ENCODE peak calls at places on chromosomes 2 and 18, in four cellular contexts. One of them, this sample, is unnamed.

GRCh38 chr2:113103958-113104627 is 23.3 kb upstream of the IL1RN start:
- DNase-seq in IMR-90: no peak
- DNase-seq in H1: no peak
- DNase-seq in mesendoderm: no peak
- DNase-seq in this sample: no peak

GRCh38 chr2:117858892-117859531 is 44.5 kb downstream of the DDX18 start:
- DNase-seq in IMR-90: no peak
- DNase-seq in H1: peak; percentile 67
- DNase-seq in mesendoderm: no peak
- DNase-seq in this sample: peak; percentile 69

GRCh38 chr2:159051133-159051532 is 82.7 kb downstream of the TANC1 start:
- DNase-seq in IMR-90: no peak
- DNase-seq in H1: no peak
- DNase-seq in mesendoderm: no peak
- DNase-seq in this sample: no peak

GRCh38 chr2:144780983-144781382 is 261.1 kb upstream of the ZEB2 start:
- DNase-seq in IMR-90: no peak
- DNase-seq in H1: no peak
- DNase-seq in mesendoderm: peak; percentile 6
- DNase-seq in this sample: no peak

GRCh38 chr2:108536133-108536780 is 2.0 kb downstream of the LIMS1 start:
- DNase-seq in IMR-90: peak; percentile 62
- DNase-seq in H1: no peak
- DNase-seq in mesendoderm: peak; percentile 42
- DNase-seq in this sample: no peak

GRCh38 chr2:33068261-33068660 is 121.5 kb downstream of the LTBP1 start:
- DNase-seq in IMR-90: peak; percentile 90
- DNase-seq in H1: no peak
- DNase-seq in mesendoderm: no peak
- DNase-seq in this sample: no peak

GRCh38 chr2:233429175-233429897 is 75.0 kb downstream of the DGKD start:
- DNase-seq in IMR-90: no peak
- DNase-seq in H1: no peak
- DNase-seq in mesendoderm: no peak
- DNase-seq in this sample: no peak

GRCh38 chr18:29560270-29560669 is 1383.3 kb upstream of the CDH2 start:
- DNase-seq in IMR-90: no peak
- DNase-seq in H1: no peak
- DNase-seq in mesendoderm: no peak
- DNase-seq in this sample: no peak

GRCh38 chr2:101296314-101296809 is 12.1 kb downstream of the RNF149 start:
- DNase-seq in IMR-90: peak; percentile 36
- DNase-seq in H1: no peak
- DNase-seq in mesendoderm: no peak
- DNase-seq in this sample: no peak

GRCh38 chr18:11981383-11981632 is at the start of gene IMPA2:
- DNase-seq in IMR-90: no peak
- DNase-seq in H1: no peak
- DNase-seq in mesendoderm: no peak
- DNase-seq in this sample: no peak

GRCh38 chr2:203870481-203870880 is 2.9 kb downstream of the CTLA4 start:
- DNase-seq in IMR-90: no peak
- DNase-seq in H1: no peak
- DNase-seq in mesendoderm: no peak
- DNase-seq in this sample: no peak

GRCh38 chr2:73979021-73979420 is 5.7 kb upstream of the TET3 start:
- DNase-seq in IMR-90: no peak
- DNase-seq in H1: no peak
- DNase-seq in mesendoderm: peak; percentile 72
- DNase-seq in this sample: peak; percentile 76

GRCh38 chr18:63301458-63301857 is 18.1 kb downstream of the BCL2 start:
- DNase-seq in IMR-90: no peak
- DNase-seq in H1: no peak
- DNase-seq in mesendoderm: no peak
- DNase-seq in this sample: no peak

GRCh38 chr18:44758821-44759624 is 78.3 kb downstream of the SETBP1 start:
- DNase-seq in IMR-90: no peak
- DNase-seq in H1: no peak
- DNase-seq in mesendoderm: no peak
- DNase-seq in this sample: no peak

GRCh38 chr18:5057348-5058012 is 139.6 kb downstream of the AKAIN1 start:
- DNase-seq in IMR-90: peak; percentile 31
- DNase-seq in H1: peak; percentile 82
- DNase-seq in mesendoderm: peak; percentile 80
- DNase-seq in this sample: peak; percentile 79

GRCh38 chr2:75200140-75200985 is 1.0 kb upstream of the TACR1 start:
- DNase-seq in IMR-90: peak; percentile 39
- DNase-seq in H1: peak; percentile 72
- DNase-seq in mesendoderm: peak; percentile 59
- DNase-seq in this sample: peak; percentile 53

GRCh38 chr2:176763871-176764404 is 448.7 kb upstream of the HNRNPA3 start:
- DNase-seq in IMR-90: no peak
- DNase-seq in H1: peak; percentile 60
- DNase-seq in mesendoderm: peak; percentile 75
- DNase-seq in this sample: peak; percentile 86

GRCh38 chr2:11778923-11779757 is 32.7 kb downstream of the LPIN1 start:
- DNase-seq in IMR-90: peak; percentile 48
- DNase-seq in H1: peak; percentile 95
- DNase-seq in mesendoderm: peak; percentile 72
- DNase-seq in this sample: peak; percentile 77

GRCh38 chr2:49294225-49294624 is 139.9 kb upstream of the FSHR start:
- DNase-seq in IMR-90: no peak
- DNase-seq in H1: no peak
- DNase-seq in mesendoderm: peak; percentile 66
- DNase-seq in this sample: no peak

GRCh38 chr2:224357098-224357901 is 44.6 kb downstream of the FAM124B start:
- DNase-seq in IMR-90: peak; percentile 60
- DNase-seq in H1: peak; percentile 76
- DNase-seq in mesendoderm: peak; percentile 67
- DNase-seq in this sample: peak; percentile 43

GRCh38 chr2:11907178-11907577 is 160.7 kb downstream of the LPIN1 start:
- DNase-seq in IMR-90: no peak
- DNase-seq in H1: no peak
- DNase-seq in mesendoderm: no peak
- DNase-seq in this sample: no peak

GRCh38 chr2:203237501-203238238 is 1.1 kb upstream of the CYP20A1 start:
- DNase-seq in IMR-90: no peak
- DNase-seq in H1: peak; percentile 7
- DNase-seq in mesendoderm: no peak
- DNase-seq in this sample: no peak

GRCh38 chr2:47299555-47299954 is 103.4 kb upstream of the MSH2 start:
- DNase-seq in IMR-90: peak; percentile 86
- DNase-seq in H1: no peak
- DNase-seq in mesendoderm: peak; percentile 73
- DNase-seq in this sample: no peak

GRCh38 chr18:76353046-76353445 is 142.0 kb downstream of the ZNF516 start:
- DNase-seq in IMR-90: no peak
- DNase-seq in H1: no peak
- DNase-seq in mesendoderm: no peak
- DNase-seq in this sample: no peak

GRCh38 chr2:7111626-7112025 is 194.4 kb downstream of the RNF144A start:
- DNase-seq in IMR-90: no peak
- DNase-seq in H1: no peak
- DNase-seq in mesendoderm: peak; percentile 65
- DNase-seq in this sample: no peak

GRCh38 chr2:235468978-235469694 is 24.7 kb upstream of the AGAP1 start:
- DNase-seq in IMR-90: peak; percentile 94
- DNase-seq in H1: no peak
- DNase-seq in mesendoderm: peak; percentile 58
- DNase-seq in this sample: no peak

GRCh38 chr18:73920033-73920432 is 227.6 kb downstream of the FBXO15 start:
- DNase-seq in IMR-90: no peak
- DNase-seq in H1: no peak
- DNase-seq in mesendoderm: no peak
- DNase-seq in this sample: no peak

GRCh38 chr2:151337643-151338042 is 19.7 kb upstream of the TNFAIP6 start:
- DNase-seq in IMR-90: peak; percentile 46
- DNase-seq in H1: no peak
- DNase-seq in mesendoderm: no peak
- DNase-seq in this sample: no peak

GRCh38 chr2:238846503-238847431 is 1.1 kb upstream of the TWIST2 start:
- DNase-seq in IMR-90: no peak
- DNase-seq in H1: peak; percentile 76
- DNase-seq in mesendoderm: peak; percentile 54
- DNase-seq in this sample: peak; percentile 55

GRCh38 chr2:209431701-209432100 is 7.9 kb downstream of the MAP2 start:
- DNase-seq in IMR-90: peak; percentile 9
- DNase-seq in H1: no peak
- DNase-seq in mesendoderm: peak; percentile 44
- DNase-seq in this sample: no peak

GRCh38 chr18:59643740-59644139 is 53.5 kb downstream of the CCBE1 start:
- DNase-seq in IMR-90: no peak
- DNase-seq in H1: peak; percentile 37
- DNase-seq in mesendoderm: no peak
- DNase-seq in this sample: no peak

GRCh38 chr18:59639136-59639535 is 58.1 kb downstream of the CCBE1 start:
- DNase-seq in IMR-90: peak; percentile 49
- DNase-seq in H1: no peak
- DNase-seq in mesendoderm: no peak
- DNase-seq in this sample: no peak

GRCh38 chr18:59646228-59646945 is 50.8 kb downstream of the CCBE1 start:
- DNase-seq in IMR-90: no peak
- DNase-seq in H1: no peak
- DNase-seq in mesendoderm: peak; percentile 15
- DNase-seq in this sample: peak; percentile 49

GRCh38 chr18:59639821-59640220 is 57.4 kb downstream of the CCBE1 start:
- DNase-seq in IMR-90: peak; percentile 43
- DNase-seq in H1: no peak
- DNase-seq in mesendoderm: no peak
- DNase-seq in this sample: no peak

GRCh38 chr18:59640721-59641120 is 56.5 kb downstream of the CCBE1 start:
- DNase-seq in IMR-90: no peak
- DNase-seq in H1: no peak
- DNase-seq in mesendoderm: no peak
- DNase-seq in this sample: no peak
- H3K56ac ChIP-seq in IMR-90: no peak overlapping the region
- H3K56ac ChIP-seq in H1: no peak overlapping the region
- H3K56ac ChIP-seq in mesendoderm: no peak overlapping the region
- H3K56ac ChIP-seq in this sample: no peak overlapping the region

GRCh38 chr2:44708646-44709000 is 232.9 kb upstream of the SIX3 start:
- DNase-seq in IMR-90: no peak
- DNase-seq in H1: no peak
- DNase-seq in mesendoderm: no peak
- DNase-seq in this sample: no peak

GRCh38 chr2:44705851-44706555 is 235.5 kb upstream of the SIX3 start:
- DNase-seq in IMR-90: no peak
- DNase-seq in H1: no peak
- DNase-seq in mesendoderm: no peak
- DNase-seq in this sample: no peak

GRCh38 chr2:44705356-44705755 is 236.1 kb upstream of the SIX3 start:
- DNase-seq in IMR-90: no peak
- DNase-seq in H1: no peak
- DNase-seq in mesendoderm: peak; percentile 54
- DNase-seq in this sample: no peak

GRCh38 chr2:44707945-44708645 is 233.4 kb upstream of the SIX3 start:
- DNase-seq in IMR-90: no peak
- DNase-seq in H1: no peak
- DNase-seq in mesendoderm: no peak
- DNase-seq in this sample: no peak

DNA sequence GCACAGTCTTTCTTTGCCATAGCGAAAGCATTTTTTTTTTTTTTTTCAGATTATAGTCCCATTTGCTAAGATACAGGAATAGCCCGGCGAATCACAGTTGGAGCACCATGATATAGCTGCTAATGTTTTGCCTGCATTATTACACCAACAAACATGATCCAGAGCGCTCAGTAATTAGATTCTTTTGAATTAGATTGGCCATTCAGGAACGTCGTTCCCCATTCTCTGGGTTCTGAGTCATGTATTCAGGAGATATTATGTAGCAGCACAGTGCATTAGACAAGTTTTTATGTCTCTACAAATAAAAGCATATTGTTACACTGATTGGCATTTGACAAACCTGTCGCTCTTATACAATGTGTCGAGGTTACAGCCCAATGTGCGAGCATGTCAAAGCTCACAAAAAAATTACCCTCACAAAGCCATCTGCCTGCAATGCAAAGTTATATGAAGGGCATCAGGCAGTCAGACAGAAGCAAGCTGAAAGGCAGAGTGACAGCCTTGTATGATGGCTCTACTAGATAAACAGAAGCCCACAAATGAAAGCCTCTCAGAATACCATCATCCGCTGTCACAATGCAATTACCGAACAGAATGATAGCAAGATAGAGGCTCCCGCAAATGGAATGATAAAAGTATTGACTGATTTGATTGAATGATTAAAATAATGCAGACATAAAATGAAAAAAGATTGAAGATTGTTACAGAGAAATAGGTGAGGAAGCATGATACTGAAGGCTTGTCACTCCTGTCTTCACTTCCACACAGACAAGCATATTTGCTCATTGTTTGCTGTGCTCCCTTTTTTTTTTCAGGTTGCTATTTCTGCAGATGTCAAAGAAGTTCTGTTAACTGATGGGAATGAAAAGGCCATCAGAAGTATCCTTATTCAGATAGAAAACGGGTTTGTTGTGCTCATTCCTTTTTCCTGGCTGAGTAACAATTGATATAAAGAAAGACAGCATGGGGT is 234.6 kb upstream of the SIX3 start:
- DNase-seq in IMR-90: no peak
- DNase-seq in H1: no peak
- DNase-seq in mesendoderm: no peak
- DNase-seq in this sample: no peak
- H3K56ac ChIP-seq in IMR-90: no peak overlapping the region
- H3K56ac ChIP-seq in H1: no peak overlapping the region
- H3K56ac ChIP-seq in mesendoderm: no peak overlapping the region
- H3K56ac ChIP-seq in this sample: no peak overlapping the region

DNA sequence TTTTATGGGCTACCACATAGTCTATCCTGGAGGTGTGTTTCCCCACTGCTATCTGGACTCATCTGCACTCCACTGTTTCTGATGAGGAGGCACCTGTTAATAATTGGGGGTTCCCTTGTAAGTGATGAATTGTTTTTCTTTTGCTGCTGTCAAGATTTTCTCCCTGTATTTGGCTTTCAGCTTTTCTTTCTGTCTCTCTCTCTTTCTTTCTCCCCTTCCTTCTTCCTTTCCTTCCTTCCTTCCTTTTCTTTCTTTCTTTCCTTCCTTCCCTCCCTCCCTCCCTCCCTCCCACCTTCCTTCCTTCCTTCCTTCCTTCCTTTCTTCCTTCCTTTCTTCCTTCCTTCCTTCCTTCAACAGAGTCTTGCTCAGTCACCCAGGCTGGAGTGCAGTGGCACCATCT is 9.2 kb downstream of the GNLY start:
- DNase-seq in IMR-90: no peak
- DNase-seq in H1: no peak
- DNase-seq in mesendoderm: no peak
- DNase-seq in this sample: no peak
- H3K56ac ChIP-seq in IMR-90: no peak overlapping the region
- H3K56ac ChIP-seq in H1: no peak overlapping the region
- H3K56ac ChIP-seq in mesendoderm: no peak overlapping the region
- H3K56ac ChIP-seq in this sample: no peak overlapping the region

DNA sequence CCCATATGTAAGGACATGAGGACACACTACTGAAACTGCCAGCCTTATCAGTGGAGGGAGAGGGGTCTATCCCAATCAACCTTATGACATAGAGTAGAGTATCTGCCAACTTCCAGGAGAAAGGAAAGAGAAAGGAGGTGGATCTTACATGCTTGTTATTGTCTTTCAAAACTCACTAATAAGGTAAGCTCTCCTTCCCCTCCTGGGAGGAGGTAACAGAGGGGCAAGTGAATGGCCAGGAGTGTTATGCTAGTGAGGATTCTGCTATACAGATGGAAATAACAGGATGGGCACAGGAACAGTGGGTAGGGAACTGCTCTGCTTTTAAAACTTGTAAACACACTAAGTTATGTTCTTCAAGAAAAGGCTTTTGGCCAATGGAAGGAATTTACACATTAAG is 1020.1 kb downstream of the TDRD15 start:
- DNase-seq in IMR-90: no peak
- DNase-seq in H1: no peak
- DNase-seq in mesendoderm: no peak
- DNase-seq in this sample: peak; percentile 34
- H3K56ac ChIP-seq in IMR-90: no peak overlapping the region
- H3K56ac ChIP-seq in H1: no peak overlapping the region
- H3K56ac ChIP-seq in mesendoderm: no peak overlapping the region
- H3K56ac ChIP-seq in this sample: no peak overlapping the region

This sample was measured in H9.